ENCODE peak calls at places on chromosome 10, in nine cellular contexts. T is IMR-90, U is ovary, K is NB4, M is fibroblast of mammary gland, S is neural progenitor cell, Y is HepG2, R is PC-3, P is kidney. A is an unnamed sample.

GRCh38 chr10:78436223-78436575 is 402.5 kb downstream of the RPS24 start:
- DNase-seq in K (no peak), M (no peak), S (peak), P (no peak), T (no peak), Y (no peak), U (no peak), R (no peak), A (no peak)

GRCh38 chr10:6659451-6659850 is 79.4 kb upstream of the PRKCQ start:
- DNase-seq in U (no peak), T (no peak), R (no peak), M (no peak), P (no peak), K (no peak), Y (no peak), S (no peak), A (no peak)

GRCh38 chr10:14571866-14572507 is 202.7 kb downstream of the FAM107B start:
- DNase-seq in K (no peak), R (peak), P (peak), Y (peak), U (no peak), T (peak), S (no peak), M (peak), A (peak)

GRCh38 chr10:32347363-32347735 is 391 bp upstream of the EPC1 start:
- DNase-seq in R (no peak), T (no peak), Y (no peak), P (no peak), K (no peak), M (no peak), S (no peak), U (no peak), A (no peak)

GRCh38 chr10:12503311-12503710 is 154.0 kb downstream of the CAMK1D start:
- DNase-seq in T (no peak), P (peak), K (no peak), S (no peak), U (no peak), M (no peak), Y (no peak), R (no peak), A (no peak)

GRCh38 chr10:65032867-65033769 is 1511.9 kb downstream of the REEP3 start:
- DNase-seq in P (no peak), T (no peak), R (peak), U (no peak), S (no peak), K (no peak), M (no peak), Y (peak), A (no peak)

GRCh38 chr10:82969405-82969804 is 1094.4 kb downstream of the NRG3 start:
- DNase-seq in Y (no peak), U (no peak), R (no peak), P (no peak), T (peak), S (no peak), M (peak), K (peak), A (peak)

GRCh38 chr10:48993627-48994026 is 54.0 kb upstream of the LRRC18 start:
- DNase-seq in K (no peak), S (no peak), Y (no peak), R (no peak), T (no peak), P (no peak), M (no peak), U (no peak), A (peak)

GRCh38 chr10:72691470-72692056 is 380 bp upstream of the MCU start:
- DNase-seq in U (no peak), T (peak), M (no peak), Y (peak), S (no peak), K (no peak), R (no peak), P (no peak), A (no peak)

GRCh38 chr10:128064615-128065580 is 61.3 kb downstream of the MKI67 start:
- DNase-seq in Y (no peak), M (peak), P (peak), T (peak), U (no peak), R (no peak), K (peak), S (no peak), A (peak)

GRCh38 chr10:49739426-49739825 is 22.7 kb downstream of the OGDHL start:
- DNase-seq in P (no peak), K (no peak), R (no peak), T (no peak), Y (no peak), S (no peak), U (no peak), M (no peak), A (no peak)

GRCh38 chr10:43866712-43867111 is 218.0 kb upstream of the ZNF32 start:
- DNase-seq in Y (no peak), U (no peak), S (no peak), P (no peak), R (no peak), T (no peak), M (no peak), K (no peak), A (no peak)

GRCh38 chr10:104330168-104331117 is 7.8 kb downstream of the ITPRIP start:
- DNase-seq in R (peak), S (no peak), M (peak), Y (peak), T (peak), U (peak), P (peak), K (no peak), A (peak)

GRCh38 chr10:111522551-111522950 is 445.7 kb downstream of the ADRA2A start:
- DNase-seq in K (no peak), M (no peak), R (no peak), P (no peak), Y (no peak), S (no peak), T (no peak), U (no peak), A (no peak)

GRCh38 chr10:4850400-4850799 is 24.4 kb downstream of the AKR1E2 start:
- DNase-seq in P (no peak), Y (no peak), M (no peak), S (no peak), U (no peak), K (no peak), R (no peak), T (no peak), A (no peak)

DNA sequence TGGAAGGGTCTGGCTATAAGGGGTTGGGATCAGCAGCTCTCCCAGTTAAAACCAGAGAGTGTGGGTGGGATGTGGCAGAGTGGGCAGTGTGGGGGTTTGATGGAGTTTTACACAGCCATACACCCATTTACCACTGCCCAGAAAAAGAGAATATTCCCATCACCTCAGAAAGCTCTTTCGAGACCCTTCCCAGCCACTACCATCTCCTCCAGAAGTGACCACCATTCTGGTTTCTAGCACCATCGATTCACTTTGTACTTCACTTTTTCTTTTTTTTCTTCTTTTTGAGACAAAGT is 15.5 kb downstream of the BAG3 start:
- DNase-seq in U (no peak), P (no peak), K (no peak), T (no peak), S (no peak), Y (no peak), M (no peak), R (no peak), A (no peak)
- H3K4me3 ChIP-seq in U (no peak), P (no peak), K (no peak), T (no peak), S (no peak), Y (no peak), M (no peak), R (no peak), A (no peak)

DNA sequence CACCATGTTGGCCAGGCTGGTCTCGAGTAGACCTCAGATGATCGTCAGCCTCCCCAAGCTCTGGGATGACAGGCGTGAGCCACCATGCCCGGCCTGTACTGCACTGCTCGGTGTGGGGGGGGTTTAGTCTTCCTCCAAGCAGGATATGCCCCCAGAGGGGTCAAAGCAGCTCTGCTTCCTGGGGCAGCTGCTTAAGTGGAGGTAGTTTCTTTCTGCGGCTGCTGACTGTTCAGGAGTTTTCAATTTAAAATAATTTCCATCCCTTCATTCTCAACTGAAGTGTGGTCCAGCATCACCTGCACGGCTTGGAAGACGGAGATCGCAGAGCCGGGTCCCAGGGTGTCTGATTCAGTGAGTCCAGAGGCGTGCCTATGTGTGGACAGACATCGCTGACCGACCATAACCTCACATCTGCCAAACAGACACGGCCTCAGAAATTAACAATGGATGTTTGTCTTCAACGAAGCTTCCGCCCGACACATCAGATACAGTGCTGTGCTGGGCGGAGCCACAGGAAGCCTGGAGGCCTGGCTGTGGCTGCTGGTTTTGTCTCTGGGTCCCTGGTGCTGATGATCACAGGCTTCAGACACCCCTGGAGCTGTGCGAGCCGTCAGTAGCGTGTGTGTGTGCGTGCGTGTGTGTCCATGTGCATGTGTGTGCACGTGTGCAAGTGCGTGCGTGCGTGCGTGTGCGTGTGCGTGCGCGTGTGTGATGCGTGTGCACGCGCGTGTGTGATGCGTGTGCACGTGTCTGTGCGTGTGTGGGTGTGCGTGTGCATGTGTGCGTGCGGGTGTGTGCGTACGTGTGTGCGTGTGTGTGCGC is 226.5 kb upstream of the PITRM1 start:
- DNase-seq in M (peak), U (no peak), K (no peak), Y (peak), R (peak), S (no peak), P (peak), T (no peak), A (no peak)
- TF ChIP-seq CTCF in M (no peak), U (no peak), K (no peak), Y (no peak), R (no peak), S (no peak), P (no peak), T (no peak), A (no peak)

GRCh38 chr10:62047240-62047897 is 145.9 kb downstream of the ARID5B start:
- DNase-seq in U (no peak), K (no peak), S (no peak), M (peak), P (no peak), T (peak), Y (no peak), R (peak), A (peak)
- H3K4me3 ChIP-seq in U (no peak), K (no peak), S (no peak), M (no peak), P (no peak), T (no peak), Y (no peak), R (peak), A (no peak)

GRCh38 chr10:95837783-95838182 is 70.0 kb upstream of the CC2D2B start:
- DNase-seq in M (no peak), K (no peak), S (no peak), T (no peak), R (no peak), P (no peak), U (no peak), Y (no peak), A (no peak)
- TF ChIP-seq CTCF in M (no peak), K (no peak), S (no peak), T (no peak), R (no peak), P (no peak), U (no peak), Y (no peak), A (no peak)

GRCh38 chr10:132574288-132574687 is 36.7 kb downstream of the INPP5A start:
- DNase-seq in T (no peak), K (no peak), U (no peak), Y (no peak), P (no peak), R (no peak), M (no peak), S (no peak), A (no peak)

GRCh38 chr10:132570265-132570664 is 32.7 kb downstream of the INPP5A start:
- DNase-seq in P (no peak), M (no peak), T (no peak), Y (no peak), S (no peak), U (no peak), K (no peak), R (no peak), A (no peak)

GRCh38 chr10:132570771-132571564 is 33.4 kb downstream of the INPP5A start:
- DNase-seq in K (peak), M (no peak), R (no peak), T (no peak), S (peak), U (no peak), Y (no peak), P (no peak), A (no peak)

GRCh38 chr10:132571565-132572544 is 34.3 kb downstream of the INPP5A start:
- DNase-seq in S (peak), R (peak), Y (peak), M (peak), U (no peak), T (peak), P (no peak), K (peak), A (peak)

GRCh38 chr10:132572545-132572937 is 35.0 kb downstream of the INPP5A start:
- DNase-seq in R (peak), U (no peak), Y (no peak), T (peak), P (no peak), S (peak), K (peak), M (no peak), A (peak)
- H3K4me3 ChIP-seq in R (peak), U (no peak), Y (no peak), T (no peak), P (no peak), S (no peak), K (peak), M (no peak), A (no peak)

GRCh38 chr10:73850205-73850604 is 24.1 kb downstream of the CAMK2G start:
- DNase-seq in M (no peak), Y (no peak), U (peak), P (no peak), R (no peak), T (no peak), S (no peak), K (no peak), A (no peak)
- TF ChIP-seq CTCF in M (no peak), Y (no peak), U (no peak), P (no peak), R (no peak), T (no peak), S (no peak), K (no peak), A (no peak)